ENCODE peak calls at places on chromosomes 7 and 10, in seven cellular contexts. C is dorsolateral prefrontal cortex, N is GM12878, B is astrocyte, P is breast epithelium, D is A549, T is right lobe of liver. X is an unnamed sample.
A peak's percentile ranks its signal among the peaks of the same experiment; 100 is the strongest.

GRCh38 chr10:3293536-3294431 is 121.2 kb upstream of the PITRM1 start:
- DNase-seq in C (no peak), N (no peak), B (peak; percentile 63), P (no peak), D (no peak), T (no peak), X (no peak)

GRCh38 chr7:47132471-47132870 is 449.4 kb downstream of the TNS3 start:
- DNase-seq in C (no peak), N (no peak), B (peak; percentile 22), P (no peak), D (no peak), T (no peak), X (no peak)

GRCh38 chr10:86730227-86730626 is 26.2 kb upstream of the BMPR1A start:
- DNase-seq in C (no peak), N (no peak), B (no peak), P (no peak), D (no peak), T (peak; percentile 55), X (no peak)

GRCh38 chr7:143177374-143178119 is 5.7 kb upstream of the TAS2R39 start:
- DNase-seq in C (no peak), N (no peak), B (no peak), P (no peak), D (no peak), T (no peak), X (no peak)

GRCh38 chr7:141550694-141551079 is 523 bp upstream of the AGK start:
- DNase-seq in C (no peak), N (no peak), B (no peak), P (no peak), D (peak; percentile 11), T (no peak), X (no peak)

GRCh38 chr10:48456361-48456804 is 148.5 kb downstream of the ARHGAP22 start:
- DNase-seq in C (no peak), N (no peak), B (no peak), P (peak; percentile 34), D (no peak), T (peak; percentile 67), X (peak; percentile 75)

GRCh38 chr7:23012797-23013714 is 874 bp downstream of the HYCC1 start:
- DNase-seq in C (peak; percentile 38), N (no peak), B (no peak), P (no peak), D (peak; percentile 12), T (peak; percentile 64), X (peak; percentile 88)

GRCh38 chr10:111706331-111706730 is 477.2 kb downstream of the GPAM start:
- DNase-seq in C (no peak), N (no peak), B (no peak), P (no peak), D (no peak), T (no peak), X (no peak)

GRCh38 chr7:50264908-50265307 is 39.6 kb upstream of the IKZF1 start:
- DNase-seq in C (no peak), N (no peak), B (no peak), P (no peak), D (no peak), T (no peak), X (no peak)

GRCh38 chr10:96172666-96173065 is 42.6 kb downstream of the ZNF518A start:
- DNase-seq in C (no peak), N (no peak), B (no peak), P (no peak), D (no peak), T (no peak), X (no peak)

GRCh38 chr10:112565434-112566053 is 118.5 kb downstream of the VTI1A start:
- DNase-seq in C (no peak), N (no peak), B (peak; percentile 37), P (no peak), D (peak; percentile 47), T (no peak), X (no peak)

GRCh38 chr7:111919690-111920179 is 286.5 kb downstream of the DOCK4 start:
- DNase-seq in C (no peak), N (no peak), B (peak; percentile 82), P (no peak), D (no peak), T (no peak), X (no peak)

GRCh38 chr10:32327364-32327691 is 19.6 kb downstream of the EPC1 start:
- DNase-seq in C (no peak), N (no peak), B (no peak), P (no peak), D (no peak), T (no peak), X (no peak)

GRCh38 chr10:90075995-90076394 is 374.6 kb downstream of the KIF20B start:
- DNase-seq in C (no peak), N (no peak), B (no peak), P (no peak), D (no peak), T (no peak), X (no peak)

GRCh38 chr7:116169060-116169459 is 41.3 kb upstream of the TES start:
- DNase-seq in C (no peak), N (no peak), B (peak; percentile 69), P (no peak), D (peak; percentile 15), T (no peak), X (no peak)

GRCh38 chr7:95476072-95476845 is 9.5 kb upstream of the ASB4 start:
- DNase-seq in C (no peak), N (no peak), B (no peak), P (no peak), D (no peak), T (no peak), X (no peak)

GRCh38 chr7:95479992-95480624 is 5.6 kb upstream of the ASB4 start:
- DNase-seq in C (no peak), N (no peak), B (no peak), P (no peak), D (no peak), T (no peak), X (no peak)

GRCh38 chr7:95476904-95477594 is 8.7 kb upstream of the ASB4 start:
- DNase-seq in C (peak; percentile 60), N (peak; percentile 28), B (peak; percentile 48), P (no peak), D (peak; percentile 60), T (peak; percentile 37), X (no peak)

GRCh38 chr7:95481768-95482167 is 4.0 kb upstream of the ASB4 start:
- DNase-seq in C (no peak), N (no peak), B (no peak), P (no peak), D (no peak), T (no peak), X (no peak)

GRCh38 chr7:95478139-95479037 is 7.4 kb upstream of the ASB4 start:
- DNase-seq in C (peak; percentile 61), N (no peak), B (peak; percentile 75), P (no peak), D (peak; percentile 60), T (no peak), X (no peak)
- TF ChIP-seq CTCF in C (peak; percentile 64), N (no peak), B (peak; percentile 47), P (no peak), D (peak; percentile 85), T (peak; percentile 27), X (peak; percentile 16)

GRCh38 chr7:94375167-94375566 is 19.5 kb upstream of the COL1A2 start:
- DNase-seq in C (no peak), N (no peak), B (peak; percentile 96), P (no peak), D (no peak), T (no peak), X (peak; percentile 44)
- H3K27ac ChIP-seq in C (peak overlapping the region; percentile 23), N (no peak overlapping the region), B (peak overlapping the region; percentile 96), P (peak overlapping the region; percentile 69), D (no peak overlapping the region), T (peak overlapping the region; percentile 32), X (peak overlapping the region; percentile 84)

GRCh38 chr10:85542936-85543730 is 823.5 kb downstream of the GRID1 start:
- DNase-seq in C (no peak), N (no peak), B (no peak), P (no peak), D (no peak), T (no peak), X (no peak)

GRCh38 chr10:85544956-85545355 is 821.6 kb downstream of the GRID1 start:
- DNase-seq in C (no peak), N (no peak), B (no peak), P (no peak), D (no peak), T (no peak), X (no peak)

GRCh38 chr10:85545874-85546273 is 820.7 kb downstream of the GRID1 start:
- DNase-seq in C (no peak), N (no peak), B (no peak), P (no peak), D (no peak), T (no peak), X (no peak)

GRCh38 chr10:85537561-85537960 is 829.0 kb downstream of the GRID1 start:
- DNase-seq in C (no peak), N (no peak), B (no peak), P (no peak), D (no peak), T (no peak), X (no peak)

GRCh38 chr10:85542149-85542548 is 824.4 kb downstream of the GRID1 start:
- DNase-seq in C (no peak), N (no peak), B (no peak), P (no peak), D (no peak), T (no peak), X (no peak)
- TF ChIP-seq CTCF in C (no peak), N (no peak), B (no peak), P (no peak), D (no peak), T (no peak), X (no peak)

GRCh38 chr10:125038637-125039036 is 96.7 kb downstream of the ZRANB1 start:
- DNase-seq in C (peak; percentile 53), N (no peak), B (no peak), P (no peak), D (peak; percentile 38), T (no peak), X (peak; percentile 71)

GRCh38 chr10:125035136-125035535 is 93.2 kb downstream of the ZRANB1 start:
- DNase-seq in C (no peak), N (no peak), B (peak; percentile 98), P (no peak), D (no peak), T (no peak), X (no peak)

GRCh38 chr10:125035588-125036298 is 93.8 kb downstream of the ZRANB1 start:
- DNase-seq in C (no peak), N (no peak), B (no peak), P (no peak), D (no peak), T (no peak), X (no peak)

GRCh38 chr10:125039354-125039769 is 97.4 kb downstream of the ZRANB1 start:
- DNase-seq in C (no peak), N (no peak), B (peak; percentile 71), P (no peak), D (no peak), T (no peak), X (no peak)

DNA sequence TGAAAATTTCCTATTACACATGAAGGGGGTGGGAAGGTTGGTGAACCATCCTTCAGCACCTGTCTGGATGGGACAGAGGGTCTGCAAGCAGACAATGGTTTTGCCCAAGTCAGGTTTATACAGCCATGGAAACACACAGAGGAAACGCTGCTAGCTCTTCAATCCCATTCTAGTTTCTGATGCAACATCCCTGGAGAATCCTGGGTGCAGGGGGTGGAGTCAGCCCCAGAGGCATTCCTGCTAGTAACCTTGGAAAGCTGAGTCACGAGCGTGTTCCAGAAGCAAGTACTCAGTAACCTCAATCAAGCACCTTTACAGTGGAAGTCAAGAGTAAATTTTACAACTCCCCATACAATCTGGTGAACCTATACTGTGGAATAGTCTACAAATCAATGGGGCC is 95.2 kb downstream of the ZRANB1 start:
- DNase-seq in C (no peak), N (no peak), B (peak; percentile 83), P (no peak), D (peak; percentile 91), T (no peak), X (peak; percentile 65)
- H3K27ac ChIP-seq in C (no peak overlapping the region), N (no peak overlapping the region), B (peak overlapping the region; percentile 49), P (peak overlapping the region; percentile 29), D (peak overlapping the region; percentile 92), T (no peak overlapping the region), X (peak overlapping the region; percentile 57)

GRCh38 chr10:9004736-9005135 is 950.2 kb downstream of the GATA3 start:
- DNase-seq in C (no peak), N (no peak), B (no peak), P (no peak), D (no peak), T (no peak), X (no peak)
- TF ChIP-seq CTCF in C (no peak), N (no peak), B (no peak), P (no peak), D (no peak), T (no peak), X (no peak)

X was measured in left lung.